ENCODE peak calls at places on chromosome 17, in ten cellular contexts. F, D, P, H, E, N, O, T, Z and W are unnamed samples.

GRCh38 chr17:54544239-54544638 is 356.4 kb upstream of the TOM1L1 start:
- DNase-seq in H (peak; percentile 45), N (no peak), O (no peak), T (no peak), E (no peak), F (no peak), D (no peak), Z (no peak), P (no peak), W (no peak)

GRCh38 chr17:57211543-57211942 is 44.8 kb upstream of the MSI2 start:
- DNase-seq in H (no peak), N (no peak), O (no peak), D (no peak), F (no peak), P (peak; percentile 37), Z (no peak), T (no peak), E (no peak), W (peak; percentile 38)

GRCh38 chr17:40327735-40328385 is 18.9 kb downstream of the RARA start:
- DNase-seq in D (no peak), O (no peak), H (no peak), P (no peak), Z (peak; percentile 54), E (no peak), F (no peak), T (no peak), N (peak; percentile 23), W (no peak)

GRCh38 chr17:74431568-74432483 is at the start of gene GPRC5C:
- DNase-seq in N (peak; percentile 95), F (no peak), H (peak; percentile 90), Z (peak; percentile 81), T (no peak), E (peak; percentile 66), D (peak; percentile 86), O (peak; percentile 95), P (no peak), W (peak; percentile 35)

GRCh38 chr17:30332057-30332542 is 1.8 kb downstream of the TMIGD1 start:
- DNase-seq in D (no peak), E (no peak), Z (no peak), O (no peak), N (no peak), T (no peak), H (no peak), F (peak; percentile 76), P (no peak), W (no peak)

GRCh38 chr17:57349533-57350227 is 93.4 kb downstream of the MSI2 start:
- DNase-seq in H (no peak), T (no peak), F (no peak), P (no peak), E (no peak), N (no peak), D (no peak), O (no peak), Z (no peak), W (no peak)

GRCh38 chr17:63950940-63951907 is 19.1 kb upstream of the CD79B start:
- DNase-seq in O (peak; percentile 69), T (no peak), H (peak; percentile 82), E (peak; percentile 58), P (no peak), N (peak; percentile 81), F (peak; percentile 91), Z (no peak), D (no peak), W (no peak)

GRCh38 chr17:53950858-53951250 is 128.1 kb downstream of the KIF2B start:
- DNase-seq in H (no peak), P (no peak), O (no peak), T (no peak), Z (no peak), F (no peak), D (no peak), N (no peak), E (no peak), W (no peak)

GRCh38 chr17:65593870-65594584 is 32.6 kb upstream of the AXIN2 start:
- DNase-seq in D (no peak), H (peak; percentile 17), P (no peak), O (no peak), F (no peak), E (no peak), Z (no peak), T (no peak), N (no peak), W (no peak)

GRCh38 chr17:1273492-1274242 is 3.4 kb downstream of the BHLHA9 start:
- DNase-seq in N (no peak), E (no peak), F (no peak), H (no peak), T (no peak), O (no peak), P (no peak), Z (no peak), D (no peak), W (no peak)

GRCh38 chr17:1275205-1275961 is 4.1 kb upstream of the TRARG1 start:
- DNase-seq in N (no peak), E (no peak), H (no peak), Z (no peak), O (no peak), D (no peak), P (no peak), T (no peak), F (no peak), W (no peak)

GRCh38 chr17:1274243-1274608 is 4.0 kb downstream of the BHLHA9 start:
- DNase-seq in O (no peak), P (no peak), E (no peak), D (no peak), T (no peak), N (no peak), F (no peak), Z (no peak), H (no peak), W (no peak)

GRCh38 chr17:1272701-1273100 is 2.5 kb downstream of the BHLHA9 start:
- DNase-seq in Z (no peak), E (no peak), D (no peak), F (no peak), P (no peak), H (no peak), N (no peak), T (no peak), O (no peak), W (no peak)

DNA sequence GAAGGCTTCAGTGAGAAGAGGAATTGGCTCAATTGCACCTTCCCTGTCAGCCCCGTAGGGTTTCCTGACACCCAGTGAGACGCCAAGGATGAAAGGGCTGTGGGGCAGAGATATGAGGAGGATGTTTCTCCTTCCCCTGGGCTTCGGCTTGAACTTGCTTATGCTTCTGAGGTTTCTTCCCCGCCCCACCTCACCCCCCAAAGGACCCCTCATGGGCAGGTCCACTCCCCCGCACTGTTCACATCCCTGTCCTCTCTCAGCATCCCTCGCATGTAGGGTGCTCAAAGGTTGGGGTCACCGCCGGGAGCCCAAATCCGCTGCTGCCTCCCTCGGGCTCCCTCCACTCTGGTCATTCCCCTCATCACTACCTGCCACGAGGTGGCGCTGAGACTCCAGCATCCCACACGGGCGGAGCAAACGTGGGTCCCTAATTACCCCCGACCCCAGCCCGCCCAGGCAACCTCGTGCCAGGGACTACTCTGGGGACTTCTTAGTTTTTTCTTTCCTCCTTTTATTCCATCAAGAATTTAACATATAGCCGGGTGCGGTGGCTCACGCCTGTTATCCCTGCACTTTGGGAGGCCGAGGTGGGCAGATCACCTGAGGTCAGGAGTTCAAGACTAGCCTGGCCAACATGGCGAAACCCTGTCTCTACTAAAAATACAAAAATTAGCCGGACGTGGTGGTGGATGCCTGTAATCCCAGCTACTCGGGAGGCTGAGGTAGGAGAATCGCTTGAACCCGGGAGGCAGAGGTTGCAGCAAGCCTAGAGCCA is 3.3 kb upstream of the TRARG1 start:
- DNase-seq in H (peak; percentile 80), N (peak; percentile 70), D (peak; percentile 81), T (no peak), Z (peak; percentile 47), E (peak; percentile 29), O (peak; percentile 57), F (peak; percentile 88), P (peak; percentile 93), W (no peak)
- H3K27me3 ChIP-seq in H (no peaks in the 10 kb centered on the region), N (no peaks in the 10 kb centered on the region), D (no peaks in the 10 kb centered on the region), T (peaks cover 26% of the 10 kb centered on the region), Z (no peaks in the 10 kb centered on the region), E (no peaks in the 10 kb centered on the region), O (no peaks in the 10 kb centered on the region), F (no peaks in the 10 kb centered on the region), P (peaks cover 3% of the 10 kb centered on the region), W (peaks cover 45% of the 10 kb centered on the region)

DNA sequence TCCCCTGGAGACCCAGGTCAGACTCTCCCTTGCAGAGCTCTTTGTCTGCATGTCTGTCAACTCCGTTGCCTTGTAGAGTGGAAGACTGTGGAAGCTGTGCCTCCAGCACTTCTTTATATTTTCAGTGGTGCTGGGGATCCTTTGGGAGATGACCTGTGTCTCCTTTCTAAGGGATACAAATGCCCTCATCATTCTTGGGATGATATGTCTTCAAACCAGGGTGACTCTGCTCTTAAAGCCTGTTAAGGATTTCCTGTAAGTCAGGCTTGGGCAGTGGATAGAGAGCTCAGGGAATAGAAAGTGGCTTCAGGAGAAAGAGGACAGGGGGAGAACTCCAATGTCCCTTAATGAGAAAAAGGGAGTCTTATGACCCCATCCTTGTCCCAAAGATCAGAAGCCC is 1.5 kb downstream of the HOXB3 start:
- DNase-seq in F (no peak), Z (no peak), P (no peak), O (no peak), N (no peak), E (no peak), H (no peak), D (no peak), T (no peak), W (no peak)
- H3K4me3 ChIP-seq in F (no peak overlapping the region), Z (no peak overlapping the region), P (no peak overlapping the region), O (no peak overlapping the region), N (no peak overlapping the region), E (no peak overlapping the region), H (no peak overlapping the region), D (no peak overlapping the region), T (no peak overlapping the region), W (peak overlapping the region; percentile 68)

DNA sequence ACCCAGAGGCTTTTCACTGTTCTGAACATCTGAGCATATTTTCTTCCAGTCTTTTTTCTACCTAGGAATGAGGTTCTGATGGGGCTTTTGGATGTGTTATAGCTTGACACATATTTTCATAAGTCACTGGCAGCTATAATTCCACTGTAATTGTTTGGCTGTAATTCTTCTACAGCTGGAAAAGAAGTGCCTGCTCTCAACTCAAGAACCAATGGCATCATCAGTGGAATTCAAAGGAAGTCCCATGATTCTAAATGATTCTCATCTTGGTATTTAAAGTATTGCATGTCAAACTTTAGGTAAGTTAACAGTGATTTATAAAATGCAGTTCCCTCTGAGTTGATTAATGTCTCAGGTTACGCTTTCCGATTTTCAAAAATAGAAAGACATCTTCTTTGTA is 16.8 kb downstream of the WIPI1 start:
- DNase-seq in O (no peak), H (no peak), T (no peak), Z (no peak), D (no peak), N (no peak), F (no peak), E (no peak), P (no peak), W (no peak)
- H3K36me3 ChIP-seq in O (peaks cover 6% of the 10 kb centered on the region), H (no peaks in the 10 kb centered on the region), T (peaks cover 9% of the 10 kb centered on the region), Z (no peaks in the 10 kb centered on the region), D (peaks cover 16% of the 10 kb centered on the region), N (peaks cover 2% of the 10 kb centered on the region), F (no peaks in the 10 kb centered on the region), E (no peaks in the 10 kb centered on the region), P (peaks cover 51% of the 10 kb centered on the region), W (peaks cover 3% of the 10 kb centered on the region)

DNA sequence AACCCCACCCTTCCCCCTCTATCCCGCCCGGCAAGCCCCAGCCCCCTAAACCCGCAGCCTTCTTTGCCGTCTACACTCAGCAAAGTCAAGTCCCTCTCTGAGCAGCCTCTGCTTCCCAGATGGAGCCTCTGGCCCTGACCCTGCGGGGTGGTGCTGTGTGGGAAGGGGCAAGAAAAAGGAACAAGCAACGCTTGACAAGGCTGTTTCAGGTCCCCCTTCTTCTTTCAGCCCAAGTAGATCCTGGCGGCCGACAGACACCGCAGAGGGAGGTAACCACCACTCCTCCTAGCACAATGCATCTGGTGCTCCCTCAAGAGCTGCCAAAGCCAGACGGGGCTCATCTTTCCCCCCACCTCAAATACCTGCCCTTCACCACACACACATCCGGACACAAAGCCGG is 178.3 kb downstream of the ENGASE start:
- DNase-seq in T (no peak), H (no peak), P (no peak), Z (no peak), F (no peak), N (no peak), E (no peak), D (no peak), O (no peak), W (no peak)
- H3K27me3 ChIP-seq in T (peaks cover 96% of the 10 kb centered on the region), H (peaks cover 3% of the 10 kb centered on the region), P (no peaks in the 10 kb centered on the region), Z (no peaks in the 10 kb centered on the region), F (no peaks in the 10 kb centered on the region), N (peaks cover 6% of the 10 kb centered on the region), E (peaks cover 88% of the 10 kb centered on the region), D (no peaks in the 10 kb centered on the region), O (no peaks in the 10 kb centered on the region), W (peaks cover 33% of the 10 kb centered on the region)